ENCODE peak calls at places on chromosomes 11 and 22, in five cellular contexts. J is WTC11, L is H1, F is HepG2, Z is GM12878. R is an unnamed sample.

GRCh38 chr22:32674925-32675825 is 126.3 kb upstream of the TIMP3 start:
- DNase-seq in J (no peak), L (no peak), F (no peak), Z (no peak), R (no peak)

GRCh38 chr11:32210601-32211000 is 119.7 kb downstream of the RCN1 start:
- DNase-seq in J (no peak), L (no peak), F (no peak), Z (no peak), R (no peak)

GRCh38 chr11:127925430-127925829 is 661.9 kb downstream of the ETS1 start:
- DNase-seq in J (no peak), L (no peak), F (no peak), Z (no peak), R (no peak)

GRCh38 chr11:36306888-36307287 is 10.8 kb downstream of the PRR5L start:
- DNase-seq in J (no peak), L (no peak), F (peak), Z (no peak), R (no peak)

GRCh38 chr11:46408407-46408986 is 16.9 kb upstream of the CHRM4 start:
- DNase-seq in J (no peak), L (no peak), F (no peak), Z (no peak), R (no peak)

GRCh38 chr22:36922097-36922608 is 8.7 kb downstream of the CSF2RB start:
- DNase-seq in J (no peak), L (no peak), F (no peak), Z (no peak), R (no peak)

GRCh38 chr11:68855205-68855978 is 13.7 kb upstream of the CPT1A start:
- DNase-seq in J (peak), L (peak), F (no peak), Z (no peak), R (no peak)

GRCh38 chr11:30143098-30143705 is 87.6 kb upstream of the FSHB start:
- DNase-seq in J (no peak), L (no peak), F (peak), Z (peak), R (peak)

GRCh38 chr11:65871811-65872548 is 620 bp downstream of the EFEMP2 start:
- DNase-seq in J (peak), L (peak), F (no peak), Z (no peak), R (no peak)

GRCh38 chr11:105033344-105033743 is 1.6 kb downstream of the CASP1 start:
- DNase-seq in J (no peak), L (no peak), F (no peak), Z (no peak), R (no peak)

GRCh38 chr11:2652857-2653643 is 46.7 kb downstream of the KCNQ1OT1 start:
- DNase-seq in J (no peak), L (no peak), F (no peak), Z (no peak), R (no peak)

GRCh38 chr11:36724742-36725387 is 126.8 kb upstream of the RAG2 start:
- DNase-seq in J (no peak), L (no peak), F (no peak), Z (peak), R (no peak)

GRCh38 chr11:120180571-120181445 is 30.0 kb upstream of the OAF start:
- DNase-seq in J (no peak), L (no peak), F (peak), Z (no peak), R (no peak)

GRCh38 chr22:40332319-40332781 is 13.9 kb upstream of the ADSL start:
- DNase-seq in J (no peak), L (no peak), F (no peak), Z (no peak), R (no peak)

GRCh38 chr11:130166457-130166784 is 6.8 kb downstream of the ST14 start:
- DNase-seq in J (no peak), L (no peak), F (peak), Z (no peak), R (no peak)

GRCh38 chr11:67267188-67268035 is 1.1 kb downstream of the GRK2 start:
- DNase-seq in J (no peak), L (no peak), F (peak), Z (no peak), R (no peak)

DNA sequence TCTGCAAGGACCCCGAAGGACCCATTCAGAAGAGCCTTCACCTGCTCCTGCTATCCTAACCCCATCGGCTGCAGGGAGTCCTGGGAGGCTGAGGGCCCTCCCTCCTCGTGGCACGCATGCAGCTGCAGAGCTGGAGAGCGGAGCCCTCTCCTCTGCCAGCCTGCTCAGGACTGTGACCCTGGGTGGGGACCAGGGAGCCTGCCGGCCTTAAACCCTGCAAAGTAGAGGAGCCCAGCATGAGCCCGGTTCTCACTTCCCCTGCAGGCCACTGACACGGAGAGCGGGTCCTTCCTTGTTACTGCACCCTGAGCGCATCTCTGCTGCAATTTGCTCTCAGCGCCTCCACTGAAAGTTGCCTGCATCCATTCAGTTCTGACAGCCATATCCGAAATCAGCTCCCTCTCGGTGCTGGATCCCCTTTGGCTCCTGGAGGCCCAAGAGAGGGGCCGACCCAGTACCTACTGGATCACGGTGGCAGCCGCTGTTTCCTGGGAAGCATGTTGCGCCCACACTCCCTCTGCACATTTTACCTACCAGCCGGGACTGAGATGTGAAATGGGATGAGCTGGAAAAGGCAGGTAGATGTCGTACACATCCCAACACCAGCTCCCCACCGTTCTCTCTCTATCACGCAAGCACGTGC is 312.1 kb downstream of the NTM start:
- DNase-seq in J (no peak), L (peak), F (no peak), Z (no peak), R (no peak)
- TF ChIP-seq ATF2 in J (no peak), L (no peak), F (no peak), Z (no peak), R (no peak)

GRCh38 chr22:42620084-42620483 is 5.4 kb upstream of the POLDIP3 start:
- DNase-seq in J (no peak), L (no peak), F (no peak), Z (no peak), R (no peak)

GRCh38 chr22:42619261-42620063 is 4.8 kb upstream of the POLDIP3 start:
- DNase-seq in J (no peak), L (no peak), F (no peak), Z (no peak), R (no peak)

GRCh38 chr22:42622061-42622710 is 7.5 kb upstream of the POLDIP3 start:
- DNase-seq in J (no peak), L (no peak), F (no peak), Z (no peak), R (no peak)

GRCh38 chr22:42623301-42623751 is 8.6 kb upstream of the POLDIP3 start:
- DNase-seq in J (no peak), L (no peak), F (no peak), Z (no peak), R (no peak)

GRCh38 chr22:42621505-42622002 is 6.9 kb upstream of the POLDIP3 start:
- DNase-seq in J (peak), L (peak), F (peak), Z (no peak), R (peak)
- TF ChIP-seq ATF2 in J (no peak), L (no peak), F (no peak), Z (no peak), R (no peak)

DNA sequence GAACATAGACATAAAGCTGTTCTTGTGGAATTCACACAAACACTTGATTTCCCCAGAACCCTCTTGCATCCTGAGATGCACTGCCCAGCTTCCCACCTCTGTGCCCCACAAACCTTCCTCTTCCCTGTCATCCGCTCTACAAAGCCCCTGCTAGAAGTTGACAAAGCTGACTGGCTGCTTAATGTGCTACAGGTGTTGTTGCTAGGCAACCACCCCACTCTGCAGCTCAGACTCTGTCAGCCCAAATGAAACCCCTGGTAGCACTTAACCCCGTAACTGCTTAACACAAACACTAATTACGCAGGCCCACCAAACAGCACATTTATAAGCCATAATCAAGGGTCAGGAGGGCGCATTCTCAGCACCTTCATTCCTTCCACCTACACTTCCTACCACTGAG is 172.0 kb upstream of the CADM1 start:
- DNase-seq in J (no peak), L (no peak), F (no peak), Z (no peak), R (no peak)
- TF ChIP-seq ATF2 in J (no peak), L (no peak), F (no peak), Z (no peak), R (no peak)

GRCh38 chr11:73375830-73376167 is 400 bp upstream of the RELT start:
- DNase-seq in J (no peak), L (no peak), F (no peak), Z (no peak), R (no peak)
- TF ChIP-seq ATF2 in J (no peak), L (no peak), F (no peak), Z (no peak), R (no peak)

DNA sequence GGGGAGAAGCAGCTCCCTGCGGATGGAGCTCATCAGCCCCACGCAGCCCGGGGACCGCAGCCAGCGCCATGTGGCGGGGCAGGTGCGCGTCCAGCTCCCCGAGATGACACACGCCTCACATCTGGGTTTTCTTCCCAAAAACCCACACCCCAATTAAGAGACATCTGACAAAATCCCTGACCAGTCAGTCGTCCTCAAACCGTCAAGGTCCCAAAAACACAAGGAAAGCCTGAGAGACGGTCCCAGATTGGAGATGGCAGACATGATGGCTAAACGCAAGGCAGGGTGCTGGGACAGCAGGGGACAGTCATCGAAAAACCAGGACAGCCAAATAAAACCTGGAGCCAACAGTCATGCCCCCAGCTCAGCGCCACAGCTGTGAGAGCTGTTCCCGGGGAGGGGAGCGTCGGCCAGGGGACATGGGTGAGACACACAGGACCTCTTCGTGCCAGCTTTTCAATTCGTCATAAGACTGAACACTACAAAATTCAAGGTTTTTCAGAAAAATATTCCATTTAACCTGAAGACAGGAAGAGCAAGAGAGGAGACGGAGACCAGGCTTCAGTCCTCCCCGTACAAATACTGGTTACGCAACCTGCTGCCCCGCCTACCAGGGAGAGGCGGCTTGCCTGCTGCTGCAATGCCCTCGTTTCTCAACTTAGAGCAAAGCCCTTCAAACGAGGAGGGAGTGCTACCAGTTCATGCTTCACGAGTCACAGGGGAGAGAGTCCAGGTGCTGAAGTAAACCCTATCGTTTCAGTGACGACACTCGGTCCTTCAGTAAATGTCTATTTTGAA is 10.5 kb downstream of the TOLLIP start:
- DNase-seq in J (no peak), L (peak), F (peak), Z (no peak), R (peak)
- TF ChIP-seq ATF2 in J (no peak), L (no peak), F (peak), Z (no peak), R (no peak)

GRCh38 chr11:1087961-1088926 is 13.6 kb downstream of the MUC2 start:
- DNase-seq in J (no peak), L (no peak), F (peak), Z (no peak), R (peak)

GRCh38 chr11:1085440-1086170 is 10.9 kb downstream of the MUC2 start:
- DNase-seq in J (peak), L (no peak), F (no peak), Z (no peak), R (no peak)

GRCh38 chr11:1087279-1087960 is 12.7 kb downstream of the MUC2 start:
- DNase-seq in J (no peak), L (no peak), F (no peak), Z (no peak), R (no peak)

GRCh38 chr11:1084561-1085439 is 10.1 kb downstream of the MUC2 start:
- DNase-seq in J (peak), L (no peak), F (no peak), Z (no peak), R (peak)

GRCh38 chr11:1086171-1087102 is 11.8 kb downstream of the MUC2 start:
- DNase-seq in J (peak), L (no peak), F (no peak), Z (no peak), R (no peak)
- TF ChIP-seq ATF2 in J (no peak), L (no peak), F (no peak), Z (no peak), R (no peak)

GRCh38 chr22:46963672-46964545 is 201.5 kb downstream of the TBC1D22A start:
- DNase-seq in J (no peak), L (no peak), F (no peak), Z (no peak), R (no peak)
- TF ChIP-seq ATF2 in J (no peak), L (no peak), F (no peak), Z (no peak), R (no peak)

GRCh38 chr22:48602805-48603518 is 1224.7 kb downstream of the BRD1 start:
- DNase-seq in J (no peak), L (no peak), F (no peak), Z (no peak), R (no peak)

GRCh38 chr22:48605856-48606255 is 1221.8 kb downstream of the BRD1 start:
- DNase-seq in J (no peak), L (no peak), F (peak), Z (no peak), R (no peak)

GRCh38 chr22:48606684-48607307 is 1220.9 kb downstream of the BRD1 start:
- DNase-seq in J (no peak), L (no peak), F (no peak), Z (no peak), R (no peak)

GRCh38 chr22:48603621-48604320 is 1223.9 kb downstream of the BRD1 start:
- DNase-seq in J (no peak), L (no peak), F (no peak), Z (no peak), R (no peak)

DNA sequence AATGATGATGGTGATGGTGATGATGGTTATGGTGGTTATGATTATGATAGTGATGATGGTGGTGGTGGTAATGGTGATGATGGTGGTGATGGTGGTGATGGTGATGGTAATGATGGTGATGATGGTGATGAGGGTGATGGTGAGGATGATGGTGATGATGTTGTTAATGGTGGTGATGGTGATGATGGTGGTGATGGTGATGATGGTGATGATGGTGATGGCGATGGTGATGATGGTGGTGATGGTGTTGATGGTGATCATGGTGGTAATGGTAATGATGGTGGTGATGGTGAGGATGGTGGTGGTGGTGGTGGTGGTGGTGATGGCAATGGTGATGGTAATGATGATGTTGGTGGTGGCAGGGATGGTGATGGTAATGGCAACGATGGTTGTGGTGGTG is 1222.5 kb downstream of the BRD1 start:
- DNase-seq in J (no peak), L (no peak), F (no peak), Z (no peak), R (no peak)
- TF ChIP-seq ATF2 in J (no peak), L (no peak), F (no peak), Z (no peak), R (no peak)

R was measured in K562.